ENCODE peak calls at places on chromosomes 1 and 21, in seven cellular contexts. One of them, this sample, is unnamed.

GRCh38 chr1:198776602-198777029 is 137.8 kb downstream of the PTPRC start:
- DNase-seq in dorsolateral prefrontal cortex: no peak
- DNase-seq in adrenal gland: peak; percentile 44
- DNase-seq in mammary epithelial cell: peak; percentile 98
- DNase-seq in tibial artery: peak; percentile 41
- DNase-seq in upper lobe of right lung: peak; percentile 69
- DNase-seq in GM06990: no peak
- DNase-seq in this sample: no peak

GRCh38 chr1:56910441-56910985 is 55.3 kb downstream of the C8B start:
- DNase-seq in dorsolateral prefrontal cortex: no peak
- DNase-seq in tibial artery: no peak
- DNase-seq in GM06990: no peak
- DNase-seq in adrenal gland: peak; percentile 20
- DNase-seq in mammary epithelial cell: no peak
- DNase-seq in upper lobe of right lung: no peak
- DNase-seq in this sample: no peak

GRCh38 chr1:78617615-78618026 is 2.6 kb upstream of the IFI44L start:
- DNase-seq in GM06990: peak; percentile 55
- DNase-seq in upper lobe of right lung: peak; percentile 71
- DNase-seq in dorsolateral prefrontal cortex: peak; percentile 58
- DNase-seq in adrenal gland: peak; percentile 84
- DNase-seq in mammary epithelial cell: peak; percentile 74
- DNase-seq in tibial artery: peak; percentile 73
- DNase-seq in this sample: peak; percentile 73

GRCh38 chr1:205073511-205073910 is 10.7 kb downstream of the TMEM81 start:
- DNase-seq in upper lobe of right lung: peak; percentile 51
- DNase-seq in dorsolateral prefrontal cortex: no peak
- DNase-seq in adrenal gland: no peak
- DNase-seq in tibial artery: no peak
- DNase-seq in GM06990: no peak
- DNase-seq in mammary epithelial cell: peak; percentile 78
- DNase-seq in this sample: no peak

GRCh38 chr1:45004281-45004920 is 6.7 kb downstream of the HECTD3 start:
- DNase-seq in upper lobe of right lung: peak; percentile 36
- DNase-seq in dorsolateral prefrontal cortex: no peak
- DNase-seq in adrenal gland: no peak
- DNase-seq in mammary epithelial cell: no peak
- DNase-seq in tibial artery: no peak
- DNase-seq in GM06990: no peak
- DNase-seq in this sample: no peak

GRCh38 chr1:5001466-5001865 is 347.1 kb downstream of the AJAP1 start:
- DNase-seq in mammary epithelial cell: no peak
- DNase-seq in dorsolateral prefrontal cortex: no peak
- DNase-seq in upper lobe of right lung: no peak
- DNase-seq in tibial artery: no peak
- DNase-seq in GM06990: no peak
- DNase-seq in adrenal gland: no peak
- DNase-seq in this sample: no peak

GRCh38 chr21:34912022-34912933 is 136.8 kb downstream of the RUNX1 start:
- DNase-seq in GM06990: no peak
- DNase-seq in tibial artery: no peak
- DNase-seq in adrenal gland: no peak
- DNase-seq in dorsolateral prefrontal cortex: no peak
- DNase-seq in mammary epithelial cell: no peak
- DNase-seq in upper lobe of right lung: no peak
- DNase-seq in this sample: no peak

GRCh38 chr1:44016081-44016874 is 15.0 kb downstream of the SLC6A9 start:
- DNase-seq in adrenal gland: no peak
- DNase-seq in dorsolateral prefrontal cortex: no peak
- DNase-seq in GM06990: no peak
- DNase-seq in tibial artery: no peak
- DNase-seq in mammary epithelial cell: no peak
- DNase-seq in upper lobe of right lung: no peak
- DNase-seq in this sample: no peak

GRCh38 chr1:48869116-48869893 is 92.6 kb upstream of the BEND5 start:
- DNase-seq in upper lobe of right lung: no peak
- DNase-seq in adrenal gland: no peak
- DNase-seq in dorsolateral prefrontal cortex: no peak
- DNase-seq in GM06990: no peak
- DNase-seq in mammary epithelial cell: peak; percentile 87
- DNase-seq in tibial artery: no peak
- DNase-seq in this sample: no peak

GRCh38 chr1:204493882-204494280 is 724 bp downstream of the PIK3C2B start:
- DNase-seq in upper lobe of right lung: peak; percentile 90
- DNase-seq in adrenal gland: peak; percentile 64
- DNase-seq in tibial artery: no peak
- DNase-seq in mammary epithelial cell: no peak
- DNase-seq in dorsolateral prefrontal cortex: peak; percentile 66
- DNase-seq in GM06990: no peak
- DNase-seq in this sample: peak; percentile 82

GRCh38 chr21:29181799-29182470 is 51.5 kb downstream of the MAP3K7CL start:
- DNase-seq in upper lobe of right lung: no peak
- DNase-seq in tibial artery: no peak
- DNase-seq in dorsolateral prefrontal cortex: no peak
- DNase-seq in adrenal gland: peak; percentile 75
- DNase-seq in mammary epithelial cell: peak; percentile 64
- DNase-seq in GM06990: no peak
- DNase-seq in this sample: no peak

GRCh38 chr21:21029159-21029558 is 30.9 kb downstream of the NCAM2 start:
- DNase-seq in dorsolateral prefrontal cortex: no peak
- DNase-seq in upper lobe of right lung: no peak
- DNase-seq in GM06990: no peak
- DNase-seq in mammary epithelial cell: no peak
- DNase-seq in tibial artery: no peak
- DNase-seq in adrenal gland: no peak
- DNase-seq in this sample: no peak

GRCh38 chr1:221344693-221345092 is 397.2 kb downstream of the DUSP10 start:
- DNase-seq in mammary epithelial cell: peak; percentile 2
- DNase-seq in dorsolateral prefrontal cortex: no peak
- DNase-seq in adrenal gland: no peak
- DNase-seq in GM06990: no peak
- DNase-seq in upper lobe of right lung: no peak
- DNase-seq in tibial artery: no peak
- DNase-seq in this sample: no peak

GRCh38 chr1:23169727-23170335 is 1.2 kb upstream of the LUZP1 start:
- DNase-seq in dorsolateral prefrontal cortex: peak; percentile 56
- DNase-seq in adrenal gland: peak; percentile 60
- DNase-seq in mammary epithelial cell: peak; percentile 89
- DNase-seq in tibial artery: peak; percentile 77
- DNase-seq in GM06990: peak; percentile 31
- DNase-seq in upper lobe of right lung: peak; percentile 84
- DNase-seq in this sample: no peak

GRCh38 chr21:27462786-27463185 is 495.9 kb upstream of the ADAMTS5 start:
- DNase-seq in mammary epithelial cell: no peak
- DNase-seq in upper lobe of right lung: no peak
- DNase-seq in adrenal gland: no peak
- DNase-seq in dorsolateral prefrontal cortex: no peak
- DNase-seq in tibial artery: no peak
- DNase-seq in GM06990: no peak
- DNase-seq in this sample: no peak

GRCh38 chr1:17596651-17597509 is 57.4 kb downstream of the ARHGEF10L start:
- DNase-seq in tibial artery: no peak
- DNase-seq in adrenal gland: no peak
- DNase-seq in GM06990: no peak
- DNase-seq in mammary epithelial cell: no peak
- DNase-seq in upper lobe of right lung: peak; percentile 61
- DNase-seq in dorsolateral prefrontal cortex: no peak
- DNase-seq in this sample: no peak

GRCh38 chr1:38454236-38454635 is 405.3 kb downstream of the RRAGC start:
- DNase-seq in GM06990: no peak
- DNase-seq in upper lobe of right lung: no peak
- DNase-seq in tibial artery: no peak
- DNase-seq in dorsolateral prefrontal cortex: no peak
- DNase-seq in adrenal gland: no peak
- DNase-seq in mammary epithelial cell: no peak
- DNase-seq in this sample: no peak

GRCh38 chr1:113073457-113073950 is 506 bp downstream of the LRIG2 start:
- DNase-seq in mammary epithelial cell: no peak
- DNase-seq in adrenal gland: peak; percentile 62
- DNase-seq in upper lobe of right lung: no peak
- DNase-seq in GM06990: no peak
- DNase-seq in tibial artery: peak; percentile 59
- DNase-seq in dorsolateral prefrontal cortex: peak; percentile 45
- DNase-seq in this sample: no peak

GRCh38 chr1:115837386-115837761 is 3.6 kb downstream of the NHLH2 start:
- DNase-seq in dorsolateral prefrontal cortex: no peak
- DNase-seq in adrenal gland: no peak
- DNase-seq in upper lobe of right lung: no peak
- DNase-seq in tibial artery: no peak
- DNase-seq in mammary epithelial cell: no peak
- DNase-seq in GM06990: no peak
- DNase-seq in this sample: no peak

GRCh38 chr1:185917646-185918045 is 183.5 kb downstream of the HMCN1 start:
- DNase-seq in dorsolateral prefrontal cortex: no peak
- DNase-seq in tibial artery: no peak
- DNase-seq in adrenal gland: peak; percentile 24
- DNase-seq in GM06990: no peak
- DNase-seq in mammary epithelial cell: peak; percentile 19
- DNase-seq in upper lobe of right lung: no peak
- DNase-seq in this sample: no peak

GRCh38 chr21:37322084-37322483 is 44.5 kb upstream of the DYRK1A start:
- DNase-seq in upper lobe of right lung: no peak
- DNase-seq in adrenal gland: no peak
- DNase-seq in GM06990: no peak
- DNase-seq in dorsolateral prefrontal cortex: no peak
- DNase-seq in tibial artery: no peak
- DNase-seq in mammary epithelial cell: no peak
- DNase-seq in this sample: no peak

GRCh38 chr21:34996304-34997081 is 52.6 kb downstream of the RUNX1 start:
- DNase-seq in adrenal gland: no peak
- DNase-seq in upper lobe of right lung: peak; percentile 73
- DNase-seq in GM06990: no peak
- DNase-seq in tibial artery: peak; percentile 84
- DNase-seq in mammary epithelial cell: peak; percentile 42
- DNase-seq in dorsolateral prefrontal cortex: no peak
- DNase-seq in this sample: no peak

GRCh38 chr1:30834249-30834648 is 74.3 kb downstream of the SDC3 start:
- DNase-seq in upper lobe of right lung: no peak
- DNase-seq in adrenal gland: no peak
- DNase-seq in dorsolateral prefrontal cortex: no peak
- DNase-seq in mammary epithelial cell: no peak
- DNase-seq in GM06990: no peak
- DNase-seq in tibial artery: no peak
- DNase-seq in this sample: no peak

DNA sequence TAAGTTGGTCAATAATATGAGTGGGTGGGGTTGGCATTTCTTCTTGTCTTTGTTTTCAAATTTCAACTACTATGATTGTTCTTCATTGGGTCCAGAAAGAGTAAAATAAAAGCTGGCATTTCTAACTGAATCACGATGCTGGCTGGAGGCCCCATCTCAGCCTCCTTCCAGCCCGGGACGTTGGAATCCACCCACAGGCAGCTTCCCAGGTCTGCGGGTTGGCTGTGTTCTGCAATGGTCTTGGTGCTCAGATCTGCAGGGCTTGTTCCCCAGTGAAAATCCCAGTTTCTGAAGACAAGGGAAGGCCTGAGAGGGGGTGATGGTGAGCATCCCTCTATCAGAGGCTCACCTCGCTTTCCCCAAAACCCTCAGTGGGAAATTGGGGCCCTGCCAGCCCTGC is 54.7 kb upstream of the ARHGEF16 start:
- DNase-seq in dorsolateral prefrontal cortex: no peak
- DNase-seq in adrenal gland: no peak
- DNase-seq in mammary epithelial cell: no peak
- DNase-seq in GM06990: no peak
- DNase-seq in upper lobe of right lung: no peak
- DNase-seq in tibial artery: peak; percentile 62
- DNase-seq in this sample: no peak
- H3K4me3 ChIP-seq in dorsolateral prefrontal cortex: no peak overlapping the region
- H3K4me3 ChIP-seq in adrenal gland: no peak overlapping the region
- H3K4me3 ChIP-seq in mammary epithelial cell: no peak overlapping the region
- H3K4me3 ChIP-seq in GM06990: no peak overlapping the region
- H3K4me3 ChIP-seq in upper lobe of right lung: no peak overlapping the region
- H3K4me3 ChIP-seq in tibial artery: no peak overlapping the region
- H3K4me3 ChIP-seq in this sample: no peak overlapping the region

GRCh38 chr1:202643397-202644218 is 66.6 kb downstream of the SYT2 start:
- DNase-seq in upper lobe of right lung: no peak
- DNase-seq in adrenal gland: no peak
- DNase-seq in dorsolateral prefrontal cortex: peak; percentile 50
- DNase-seq in GM06990: no peak
- DNase-seq in tibial artery: no peak
- DNase-seq in mammary epithelial cell: no peak
- DNase-seq in this sample: no peak
- H3K4me3 ChIP-seq in upper lobe of right lung: peak overlapping the region; percentile 31
- H3K4me3 ChIP-seq in adrenal gland: no peak overlapping the region
- H3K4me3 ChIP-seq in dorsolateral prefrontal cortex: peak overlapping the region; percentile 37
- H3K4me3 ChIP-seq in GM06990: no peak overlapping the region
- H3K4me3 ChIP-seq in tibial artery: peak overlapping the region; percentile 27
- H3K4me3 ChIP-seq in mammary epithelial cell: no peak overlapping the region
- H3K4me3 ChIP-seq in this sample: no peak overlapping the region

GRCh38 chr1:154969246-154969645 is 1.3 kb downstream of the SHC1 start:
- DNase-seq in adrenal gland: no peak
- DNase-seq in GM06990: no peak
- DNase-seq in tibial artery: no peak
- DNase-seq in mammary epithelial cell: no peak
- DNase-seq in dorsolateral prefrontal cortex: no peak
- DNase-seq in upper lobe of right lung: no peak
- DNase-seq in this sample: no peak

GRCh38 chr1:154967331-154967950 is 3.1 kb downstream of the SHC1 start:
- DNase-seq in dorsolateral prefrontal cortex: no peak
- DNase-seq in GM06990: no peak
- DNase-seq in tibial artery: no peak
- DNase-seq in mammary epithelial cell: no peak
- DNase-seq in upper lobe of right lung: no peak
- DNase-seq in adrenal gland: no peak
- DNase-seq in this sample: no peak

GRCh38 chr1:154970631-154971340 is at the start of gene SHC1:
- DNase-seq in tibial artery: peak; percentile 95
- DNase-seq in upper lobe of right lung: peak; percentile 92
- DNase-seq in dorsolateral prefrontal cortex: peak; percentile 93
- DNase-seq in mammary epithelial cell: peak; percentile 92
- DNase-seq in GM06990: no peak
- DNase-seq in adrenal gland: peak; percentile 94
- DNase-seq in this sample: peak; percentile 46

GRCh38 chr1:154969741-154970452 is 650 bp downstream of the SHC1 start:
- DNase-seq in upper lobe of right lung: no peak
- DNase-seq in GM06990: no peak
- DNase-seq in dorsolateral prefrontal cortex: peak; percentile 61
- DNase-seq in mammary epithelial cell: no peak
- DNase-seq in adrenal gland: peak; percentile 59
- DNase-seq in tibial artery: no peak
- DNase-seq in this sample: peak; percentile 39

GRCh38 chr1:154968731-154969130 is 1.8 kb downstream of the SHC1 start:
- DNase-seq in adrenal gland: no peak
- DNase-seq in dorsolateral prefrontal cortex: no peak
- DNase-seq in mammary epithelial cell: no peak
- DNase-seq in upper lobe of right lung: no peak
- DNase-seq in GM06990: no peak
- DNase-seq in tibial artery: no peak
- DNase-seq in this sample: no peak
- H3K4me3 ChIP-seq in adrenal gland: no peak overlapping the region
- H3K4me3 ChIP-seq in dorsolateral prefrontal cortex: no peak overlapping the region
- H3K4me3 ChIP-seq in mammary epithelial cell: peak overlapping the region; percentile 69
- H3K4me3 ChIP-seq in upper lobe of right lung: peak overlapping the region; percentile 63
- H3K4me3 ChIP-seq in GM06990: no peak overlapping the region
- H3K4me3 ChIP-seq in tibial artery: no peak overlapping the region
- H3K4me3 ChIP-seq in this sample: no peak overlapping the region

DNA sequence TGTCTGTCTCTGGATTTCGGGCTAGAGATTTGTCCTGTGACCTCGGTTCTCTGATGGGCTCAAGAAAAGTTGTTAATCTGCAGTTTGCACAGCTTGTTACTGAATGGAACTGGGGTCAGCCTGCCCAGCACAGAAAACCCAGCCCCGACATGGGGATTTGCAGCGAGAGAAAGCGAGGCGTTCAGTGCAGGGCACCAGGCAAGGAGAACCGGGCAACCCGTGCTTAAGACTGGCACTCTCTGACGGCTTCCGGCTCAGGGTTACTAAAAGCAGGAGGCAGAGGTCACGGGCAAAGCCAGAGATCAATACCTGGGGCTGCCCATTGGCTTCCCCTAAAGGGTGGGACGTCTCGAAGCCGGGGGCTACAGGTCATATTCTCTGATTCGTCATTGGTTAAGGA is 29.9 kb upstream of the COL6A1 start:
- DNase-seq in mammary epithelial cell: no peak
- DNase-seq in upper lobe of right lung: no peak
- DNase-seq in GM06990: no peak
- DNase-seq in tibial artery: no peak
- DNase-seq in adrenal gland: no peak
- DNase-seq in dorsolateral prefrontal cortex: no peak
- DNase-seq in this sample: no peak
- H3K4me3 ChIP-seq in mammary epithelial cell: no peak overlapping the region
- H3K4me3 ChIP-seq in upper lobe of right lung: no peak overlapping the region
- H3K4me3 ChIP-seq in GM06990: no peak overlapping the region
- H3K4me3 ChIP-seq in tibial artery: no peak overlapping the region
- H3K4me3 ChIP-seq in adrenal gland: no peak overlapping the region
- H3K4me3 ChIP-seq in dorsolateral prefrontal cortex: no peak overlapping the region
- H3K4me3 ChIP-seq in this sample: no peak overlapping the region

This sample was measured in CD4-positive, alpha-beta memory T cell.